ENCODE peak calls at places on chromosomes 13 and 19, in four cellular contexts. P, Q, M and E are unnamed samples.

GRCh38 chr19:41161903-41162302 is 31.1 kb upstream of the CYP2S1 start:
- DNase-seq in P (no peak), Q (peak), M (no peak), E (no peak)

GRCh38 chr19:658916-659839 is 3.8 kb downstream of the RNF126 start:
- DNase-seq in P (peak), Q (no peak), M (no peak), E (peak)

GRCh38 chr19:29364224-29364726 is 151.3 kb upstream of the UQCRFS1 start:
- DNase-seq in P (no peak), Q (peak), M (no peak), E (no peak)

GRCh38 chr19:32233885-32234284 is 111.5 kb upstream of the ZNF507 start:
- DNase-seq in P (no peak), Q (no peak), M (peak), E (no peak)

GRCh38 chr13:24234200-24234915 is 73.8 kb downstream of the SPATA13 start:
- DNase-seq in P (no peak), Q (no peak), M (no peak), E (no peak)

GRCh38 chr19:34786236-34786635 is 13.2 kb upstream of the ZNF599 start:
- DNase-seq in P (no peak), Q (no peak), M (no peak), E (no peak)

GRCh38 chr19:32361574-32362317 is 16.3 kb downstream of the ZNF507 start:
- DNase-seq in P (no peak), Q (no peak), M (no peak), E (no peak)

GRCh38 chr13:31477961-31478360 is 261.4 kb upstream of the RXFP2 start:
- DNase-seq in P (no peak), Q (no peak), M (no peak), E (no peak)

GRCh38 chr13:93217701-93218100 is 8.9 kb upstream of the GPC6 start:
- DNase-seq in P (no peak), Q (peak), M (no peak), E (no peak)

GRCh38 chr13:92510416-92510815 is 716.2 kb upstream of the GPC6 start:
- DNase-seq in P (no peak), Q (no peak), M (no peak), E (no peak)

GRCh38 chr13:111437856-111438547 is 117.6 kb downstream of the TEX29 start:
- DNase-seq in P (no peak), Q (peak), M (no peak), E (no peak)

GRCh38 chr13:74325106-74325505 is 190.9 kb upstream of the KLF12 start:
- DNase-seq in P (no peak), Q (no peak), M (no peak), E (no peak)

GRCh38 chr13:21322304-21322965 is 136.7 kb downstream of the ZDHHC20 start:
- DNase-seq in P (no peak), Q (no peak), M (peak), E (no peak)

GRCh38 chr19:11377756-11378155 is 3.3 kb downstream of the SWSAP1 start:
- DNase-seq in P (no peak), Q (no peak), M (no peak), E (no peak)

GRCh38 chr19:12767150-12767549 is 8.2 kb downstream of the HOOK2 start:
- DNase-seq in P (no peak), Q (no peak), M (no peak), E (no peak)

GRCh38 chr13:101026736-101027398 is 352.3 kb upstream of the TMTC4 start:
- DNase-seq in P (no peak), Q (no peak), M (no peak), E (no peak)

GRCh38 chr19:3302755-3303154 is 63.6 kb upstream of the NFIC start:
- DNase-seq in P (no peak), Q (no peak), M (no peak), E (no peak)

GRCh38 chr13:75308222-75308621 is 173.7 kb downstream of the TBC1D4 start:
- DNase-seq in P (no peak), Q (no peak), M (no peak), E (no peak)

GRCh38 chr13:98977568-98978270 is at the start of gene DOCK9:
- DNase-seq in P (no peak), Q (peak), M (peak), E (no peak)

GRCh38 chr19:3057275-3057714 is 5.0 kb downstream of the TLE5 start:
- DNase-seq in P (no peak), Q (peak), M (peak), E (no peak)

GRCh38 chr19:38634757-38635482 is 12.5 kb upstream of the ACTN4 start:
- DNase-seq in P (peak), Q (peak), M (peak), E (peak)

GRCh38 chr19:2807379-2808128 is 12.1 kb upstream of the ZNF554 start:
- DNase-seq in P (no peak), Q (no peak), M (no peak), E (no peak)

GRCh38 chr19:30136591-30136990 is 194.6 kb downstream of the URI1 start:
- DNase-seq in P (no peak), Q (no peak), M (no peak), E (no peak)

GRCh38 chr13:45941261-45941660 is 89.7 kb upstream of the SIAH3 start:
- DNase-seq in P (no peak), Q (no peak), M (no peak), E (no peak)

GRCh38 chr19:7942981-7943443 is 454 bp downstream of the TIMM44 start:
- DNase-seq in P (no peak), Q (no peak), M (no peak), E (no peak)

GRCh38 chr13:39283062-39283461 is 244.8 kb downstream of the NHLRC3 start:
- DNase-seq in P (no peak), Q (no peak), M (no peak), E (no peak)

GRCh38 chr13:65310663-65311328 is 1919.3 kb downstream of the PCDH9 start:
- DNase-seq in P (no peak), Q (no peak), M (no peak), E (no peak)

GRCh38 chr13:73421310-73421912 is 362.6 kb downstream of the KLF5 start:
- DNase-seq in P (no peak), Q (no peak), M (no peak), E (no peak)

GRCh38 chr13:86318424-86318823 is 519.2 kb upstream of the SLITRK6 start:
- DNase-seq in P (no peak), Q (no peak), M (no peak), E (no peak)

GRCh38 chr19:15288146-15288963 is 44.0 kb downstream of the BRD4 start:
- DNase-seq in P (no peak), Q (no peak), M (peak), E (no peak)

GRCh38 chr13:43865892-43866291 is 13.6 kb downstream of the CCDC122 start:
- DNase-seq in P (no peak), Q (no peak), M (no peak), E (no peak)

GRCh38 chr19:39843919-39844793 is 2.0 kb downstream of the FBL start:
- DNase-seq in P (no peak), Q (no peak), M (no peak), E (no peak)

GRCh38 chr13:29934531-29935308 is 84.3 kb upstream of the UBL3 start:
- DNase-seq in P (no peak), Q (no peak), M (no peak), E (no peak)

GRCh38 chr19:40365613-40366401 is 17.3 kb downstream of the PLD3 start:
- DNase-seq in P (no peak), Q (peak), M (peak), E (peak)

GRCh38 chr19:53328967-53329366 is 4.6 kb upstream of the ZNF845 start:
- DNase-seq in P (no peak), Q (peak), M (no peak), E (no peak)